ENCODE peak calls at places on chromosomes 7 and 10, in four cellular contexts. U is T47D; B is activated CD4-positive, CD25-positive, alpha-beta regulatory T cell; Y is neural crest cell. C is an unnamed sample.

GRCh38 chr7:155997431-155998327 is 185.4 kb upstream of the SHH start:
- DNase-seq in U (no peak), B (no peak), Y (no peak), C (no peak)

GRCh38 chr7:76353744-76354143 is 5.0 kb downstream of the YWHAG start:
- DNase-seq in U (no peak), B (no peak), Y (no peak), C (no peak)

GRCh38 chr10:6267941-6268340 is 65.2 kb downstream of the PFKFB3 start:
- DNase-seq in U (no peak), B (no peak), Y (no peak), C (no peak)

GRCh38 chr7:99626661-99627060 is 9.9 kb downstream of the ZSCAN25 start:
- DNase-seq in U (no peak), B (no peak), Y (no peak), C (no peak)

GRCh38 chr10:100498059-100498458 is 21.6 kb downstream of the SEC31B start:
- DNase-seq in U (no peak), B (no peak), Y (no peak), C (no peak)

GRCh38 chr7:7829667-7830066 is 111.3 kb upstream of the RPA3 start:
- DNase-seq in U (peak), B (no peak), Y (no peak), C (no peak)

GRCh38 chr7:54581511-54581910 is 39.3 kb downstream of the VSTM2A start:
- DNase-seq in U (no peak), B (no peak), Y (no peak), C (no peak)

GRCh38 chr10:132396495-132397035 is 435 bp upstream of the PWWP2B start:
- DNase-seq in U (peak), B (peak), Y (peak), C (no peak)

GRCh38 chr10:71837085-71837827 is 13.8 kb downstream of the PSAP start:
- DNase-seq in U (peak), B (no peak), Y (no peak), C (no peak)

GRCh38 chr7:133512560-133512959 is 259.7 kb downstream of the EXOC4 start:
- DNase-seq in U (no peak), B (no peak), Y (no peak), C (no peak)

GRCh38 chr7:121803041-121803440 is 69.9 kb upstream of the PTPRZ1 start:
- DNase-seq in U (no peak), B (no peak), Y (no peak), C (no peak)

GRCh38 chr7:32059289-32060045 is 10.7 kb downstream of the PDE1C start:
- DNase-seq in U (no peak), B (no peak), Y (no peak), C (no peak)

GRCh38 chr10:47058303-47058702 is 147.1 kb downstream of the PTPN20 start:
- DNase-seq in U (no peak), B (no peak), Y (no peak), C (no peak)

GRCh38 chr7:11297764-11298163 is 324.1 kb downstream of the PHF14 start:
- DNase-seq in U (peak), B (no peak), Y (no peak), C (no peak)

GRCh38 chr7:18027628-18028027 is at the start of gene PRPS1L1:
- DNase-seq in U (no peak), B (no peak), Y (no peak), C (no peak)

GRCh38 chr10:3889961-3890522 is 105.0 kb upstream of the KLF6 start:
- DNase-seq in U (no peak), B (no peak), Y (no peak), C (no peak)

GRCh38 chr7:155669717-155670505 is 25.4 kb downstream of the RBM33 start:
- DNase-seq in U (peak), B (no peak), Y (no peak), C (no peak)

GRCh38 chr10:125009580-125010235 is 67.8 kb downstream of the ZRANB1 start:
- DNase-seq in U (no peak), B (no peak), Y (no peak), C (no peak)

GRCh38 chr10:129962092-129962494 is 2.0 kb downstream of the EBF3 start:
- DNase-seq in U (no peak), B (no peak), Y (no peak), C (no peak)

GRCh38 chr10:53898532-53898931 is 902.5 kb downstream of the PCDH15 start:
- DNase-seq in U (no peak), B (no peak), Y (no peak), C (no peak)

GRCh38 chr7:100465702-100466311 is 1.7 kb upstream of the SPACDR start:
- DNase-seq in U (peak), B (no peak), Y (no peak), C (no peak)

GRCh38 chr7:26420600-26420999 is 128.9 kb downstream of the SNX10 start:
- DNase-seq in U (no peak), B (no peak), Y (no peak), C (no peak)

GRCh38 chr7:15096853-15097252 is 194.3 kb upstream of the DGKB start:
- DNase-seq in U (no peak), B (no peak), Y (no peak), C (no peak)